ENCODE peak calls at places on chromosomes 4 and X, in nine cellular contexts. C, J, H, N, E, A, V, R and Z are unnamed samples.

GRCh38 chrX:71536285-71536684 is 3.4 kb downstream of the OGT start:
- DNase-seq in J (peak; percentile 28), H (no peak), C (no peak), A (no peak), E (no peak), N (no peak), V (no peak), R (no peak), Z (no peak)

GRCh38 chr4:14434483-14434882 is 567.8 kb upstream of the CPEB2 start:
- DNase-seq in V (no peak), N (no peak), A (no peak), C (no peak), H (no peak), J (no peak), R (no peak), E (no peak), Z (no peak)

GRCh38 chr4:88981993-88982392 is 75.0 kb downstream of the FAM13A start:
- DNase-seq in C (no peak), N (no peak), A (no peak), E (no peak), H (no peak), R (no peak), V (no peak), J (no peak), Z (no peak)

GRCh38 chrX:122238801-122239200 is 945.3 kb upstream of the GRIA3 start:
- DNase-seq in V (no peak), C (no peak), H (no peak), A (no peak), J (no peak), N (no peak), R (no peak), E (peak; percentile 7), Z (no peak)

GRCh38 chrX:126770179-126770578 is 49.4 kb upstream of the PRR32 start:
- DNase-seq in A (peak; percentile 25), N (peak; percentile 4), E (no peak), C (no peak), H (peak; percentile 1), V (peak; percentile 0), R (no peak), J (peak; percentile 1), Z (no peak)

GRCh38 chrX:46044486-46044885 is 500.7 kb downstream of the ZNF674 start:
- DNase-seq in R (no peak), A (no peak), J (no peak), C (no peak), E (no peak), V (no peak), H (no peak), N (no peak), Z (no peak)

GRCh38 chrX:39633293-39633692 is 464.5 kb downstream of the BCOR start:
- DNase-seq in H (no peak), V (no peak), A (no peak), N (no peak), J (no peak), E (peak; percentile 81), R (no peak), C (no peak), Z (no peak)

GRCh38 chr4:55819634-55820033 is at the start of gene EXOC1L:
- DNase-seq in H (no peak), R (no peak), C (no peak), A (no peak), V (no peak), J (no peak), N (no peak), E (peak; percentile 18), Z (no peak)

GRCh38 chr4:108320066-108320465 is 151.3 kb upstream of the LEF1 start:
- DNase-seq in A (no peak), E (peak; percentile 5), C (no peak), V (no peak), N (no peak), H (no peak), J (no peak), R (no peak), Z (no peak)

GRCh38 chr4:48340276-48340904 is 939 bp upstream of the SLAIN2 start:
- DNase-seq in V (peak; percentile 2), H (no peak), E (peak; percentile 75), N (no peak), A (no peak), C (no peak), R (no peak), J (no peak), Z (no peak)

GRCh38 chr4:6458528-6458927 is 13.9 kb downstream of the PPP2R2C start:
- DNase-seq in E (no peak), H (no peak), R (no peak), C (no peak), J (no peak), A (no peak), V (no peak), N (no peak), Z (no peak)

GRCh38 chrX:13689519-13690211 is 737 bp downstream of the RAB9A start:
- DNase-seq in J (peak; percentile 47), H (no peak), E (peak; percentile 40), A (peak; percentile 11), R (no peak), N (no peak), V (no peak), C (no peak), Z (no peak)

GRCh38 chr4:128220286-128221235 is 67.1 kb downstream of the PGRMC2 start:
- DNase-seq in H (no peak), R (no peak), A (peak; percentile 18), V (peak; percentile 2), N (peak; percentile 42), C (no peak), E (peak; percentile 65), J (peak; percentile 7), Z (no peak)

GRCh38 chr4:624705-625590 is at the start of gene PDE6B:
- DNase-seq in R (no peak), E (no peak), C (peak; percentile 38), A (no peak), H (no peak), N (no peak), V (no peak), J (no peak), Z (no peak)

GRCh38 chrX:148161661-148162060 is 180.5 kb downstream of the FMR1NB start:
- DNase-seq in R (no peak), J (no peak), N (no peak), A (no peak), E (no peak), V (no peak), C (no peak), H (no peak), Z (no peak)

GRCh38 chr4:148737071-148737470 is 294.9 kb upstream of the NR3C2 start:
- DNase-seq in R (no peak), A (no peak), J (no peak), E (no peak), C (no peak), H (no peak), V (no peak), N (no peak), Z (no peak)

GRCh38 chrX:74924449-74925209 is 623 bp downstream of the NEXMIF start:
- DNase-seq in N (peak; percentile 46), J (peak; percentile 81), E (no peak), A (peak; percentile 39), V (peak; percentile 62), H (peak; percentile 41), C (peak; percentile 39), R (peak; percentile 61), Z (no peak)

GRCh38 chrX:38864165-38864564 is 62.9 kb downstream of the MID1IP1 start:
- DNase-seq in H (no peak), C (no peak), J (no peak), R (no peak), E (no peak), A (no peak), V (no peak), N (no peak), Z (no peak)

GRCh38 chr4:2932951-2933565 is 30.1 kb downstream of the NOP14 start:
- DNase-seq in C (peak; percentile 51), H (no peak), N (no peak), A (no peak), J (no peak), V (no peak), E (no peak), R (peak; percentile 63), Z (peak; percentile 90)

GRCh38 chr4:132614682-132615081 is 534.4 kb upstream of the PCDH10 start:
- DNase-seq in J (peak; percentile 8), E (no peak), C (no peak), R (no peak), A (peak; percentile 2), H (no peak), V (no peak), N (no peak), Z (no peak)

GRCh38 chrX:69236641-69237040 is 71.4 kb upstream of the PJA1 start:
- DNase-seq in N (no peak), R (no peak), A (no peak), J (no peak), C (no peak), H (no peak), V (no peak), E (peak; percentile 76), Z (peak; percentile 48)

GRCh38 chr4:25795566-25796454 is 67.0 kb downstream of the SEL1L3 start:
- DNase-seq in A (no peak), E (peak; percentile 73), J (no peak), N (no peak), H (no peak), V (no peak), C (no peak), R (no peak), Z (no peak)

GRCh38 chr4:100379583-100380105 is 138.2 kb downstream of the EMCN start:
- DNase-seq in R (no peak), N (no peak), V (no peak), A (no peak), H (no peak), J (no peak), C (no peak), E (no peak), Z (no peak)

GRCh38 chr4:120080533-120080932 is 13.9 kb upstream of the MAD2L1 start:
- DNase-seq in V (no peak), H (no peak), R (no peak), C (no peak), J (no peak), A (no peak), E (no peak), N (no peak), Z (no peak)

GRCh38 chr4:12319765-12320164 is 891.1 kb upstream of the HS3ST1 start:
- DNase-seq in V (no peak), R (no peak), H (no peak), C (no peak), E (no peak), A (no peak), N (no peak), J (no peak), Z (no peak)

GRCh38 chrX:9352243-9352642 is 112.6 kb upstream of the TBL1X start:
- DNase-seq in J (no peak), H (no peak), N (peak; percentile 24), A (no peak), R (no peak), C (no peak), E (no peak), V (no peak), Z (no peak)

GRCh38 chr4:171025776-171026175 is 787.4 kb upstream of the GALNTL6 start:
- DNase-seq in A (no peak), C (no peak), J (no peak), E (no peak), V (no peak), R (no peak), N (no peak), H (no peak), Z (no peak)

GRCh38 chr4:122100508-122100907 is 51.6 kb upstream of the BLTP1 start:
- DNase-seq in E (no peak), C (no peak), J (no peak), V (no peak), H (no peak), A (no peak), N (no peak), R (no peak), Z (no peak)

GRCh38 chr4:151409470-151410313 is 716 bp downstream of the FHIP1A start:
- DNase-seq in R (peak; percentile 58), C (no peak), J (no peak), A (peak; percentile 36), H (no peak), V (no peak), E (peak; percentile 20), N (peak; percentile 28), Z (peak; percentile 87)

GRCh38 chrX:13013353-13014110 is 30.9 kb downstream of the FAM9C start:
- DNase-seq in C (no peak), J (no peak), V (peak; percentile 22), N (no peak), R (no peak), A (no peak), E (no peak), H (no peak), Z (no peak)